ENCODE peak calls at places on chromosomes 16 and 17, in nine cellular contexts. S is HL-60; G is effector memory CD4-positive, alpha-beta T cell; N is stimulated activated CD8-positive, alpha-beta memory T cell treated with anti-CD3 and anti-CD28 coated beads, Interleukin-7, amount 100 ng/mL, for 1 hour; W is stomach; L is psoas muscle; Z is NB4; I is GM04504; C is GM04503. E is an unnamed sample.

GRCh38 chr17:14203392-14203791 is 33.3 kb downstream of the CDRT15 start:
- DNase-seq in S (no peak), I (no peak), C (no peak), Z (no peak), G (no peak), N (no peak), W (no peak), L (no peak), E (peak; percentile 10)

GRCh38 chr17:57425903-57426574 is 169.7 kb downstream of the MSI2 start:
- DNase-seq in S (no peak), I (no peak), G (no peak), W (no peak), C (no peak), N (no peak), Z (no peak), L (no peak), E (no peak)

GRCh38 chr16:3728424-3729160 is 11.3 kb upstream of the TRAP1 start:
- DNase-seq in I (no peak), N (no peak), S (no peak), W (no peak), G (no peak), C (no peak), Z (no peak), L (no peak), E (no peak)

GRCh38 chr17:75753514-75754377 is 11.2 kb downstream of the GALK1 start:
- DNase-seq in G (peak; percentile 53), W (peak; percentile 51), I (no peak), N (peak; percentile 45), C (no peak), S (peak; percentile 78), L (peak; percentile 78), Z (peak; percentile 80), E (no peak)

GRCh38 chr17:77737442-77738265 is 220.8 kb upstream of the TNRC6C start:
- DNase-seq in I (no peak), L (no peak), G (no peak), N (no peak), C (no peak), S (no peak), W (peak; percentile 16), Z (no peak), E (no peak)

GRCh38 chr17:71203953-71204352 is 916.9 kb upstream of the SOX9 start:
- DNase-seq in G (no peak), S (no peak), C (no peak), W (no peak), L (no peak), I (no peak), N (no peak), Z (no peak), E (no peak)

GRCh38 chr16:22699356-22699755 is 114.6 kb upstream of the HS3ST2 start:
- DNase-seq in Z (no peak), L (no peak), C (no peak), W (no peak), S (no peak), N (no peak), I (no peak), G (no peak), E (no peak)

GRCh38 chr17:56978441-56979090 is 635 bp downstream of the SCPEP1 start:
- DNase-seq in L (no peak), Z (peak; percentile 66), S (no peak), W (no peak), I (no peak), C (no peak), G (no peak), N (no peak), E (no peak)

GRCh38 chr17:63434951-63435571 is 11.0 kb downstream of the CYB561 start:
- DNase-seq in S (no peak), N (no peak), Z (peak; percentile 74), L (peak; percentile 70), G (peak; percentile 45), C (no peak), W (peak; percentile 96), I (peak; percentile 29), E (no peak)

GRCh38 chr16:79269211-79269863 is 331.2 kb downstream of the MAF start:
- DNase-seq in L (no peak), Z (no peak), W (no peak), G (no peak), N (no peak), S (no peak), C (no peak), I (no peak), E (no peak)

GRCh38 chr16:77171750-77172635 is 19.0 kb upstream of the MON1B start:
- DNase-seq in G (no peak), I (peak; percentile 33), L (no peak), Z (peak; percentile 69), C (no peak), W (no peak), S (peak; percentile 21), N (no peak), E (peak; percentile 60)

GRCh38 chr17:19652595-19652994 is 4.0 kb downstream of the ALDH3A2 start:
- DNase-seq in Z (no peak), G (no peak), S (no peak), L (no peak), W (peak; percentile 37), C (no peak), I (no peak), N (no peak), E (no peak)

GRCh38 chr17:67578058-67578457 is 139.7 kb upstream of the NOL11 start:
- DNase-seq in G (no peak), N (no peak), W (no peak), I (no peak), S (no peak), Z (no peak), C (no peak), L (no peak), E (no peak)

GRCh38 chr17:59899099-59899498 is 6.2 kb downstream of the RPS6KB1 start:
- DNase-seq in N (no peak), Z (no peak), C (no peak), S (peak; percentile 43), W (no peak), G (no peak), I (peak; percentile 17), L (no peak), E (no peak)

GRCh38 chr17:49748223-49748622 is 15.7 kb downstream of the FAM117A start:
- DNase-seq in W (no peak), C (no peak), S (no peak), G (peak; percentile 50), I (no peak), Z (no peak), L (no peak), N (no peak), E (no peak)

GRCh38 chr17:78242024-78242742 is 10.8 kb downstream of the TMEM235 start:
- DNase-seq in L (no peak), W (no peak), Z (peak; percentile 92), I (no peak), N (no peak), C (no peak), G (no peak), S (no peak), E (no peak)

GRCh38 chr17:20010099-20010863 is 1.1 kb downstream of the SPECC1 start:
- DNase-seq in Z (peak; percentile 76), I (no peak), G (no peak), C (no peak), L (no peak), S (no peak), N (no peak), W (peak; percentile 45), E (peak; percentile 79)

GRCh38 chr17:27155866-27156265 is 138.0 kb upstream of the WSB1 start:
- DNase-seq in L (no peak), N (no peak), Z (no peak), I (no peak), W (no peak), S (no peak), C (no peak), G (no peak), E (no peak)

GRCh38 chr16:47377156-47377555 is 83.7 kb downstream of the ITFG1 start:
- DNase-seq in L (no peak), C (no peak), I (no peak), G (no peak), N (no peak), S (no peak), W (no peak), Z (no peak), E (no peak)

GRCh38 chr17:7673239-7673638 is 14.1 kb downstream of the TP53 start:
- DNase-seq in W (peak; percentile 31), N (no peak), S (no peak), C (no peak), G (no peak), L (no peak), Z (peak; percentile 52), I (no peak), E (no peak)

GRCh38 chr17:73887739-73888138 is 243.5 kb upstream of the SDK2 start:
- DNase-seq in Z (no peak), S (no peak), G (no peak), W (no peak), N (no peak), L (no peak), I (no peak), C (no peak), E (no peak)

GRCh38 chr16:68071547-68071901 is 13.6 kb upstream of the NFATC3 start:
- DNase-seq in W (no peak), I (no peak), N (no peak), Z (no peak), G (no peak), S (no peak), C (no peak), L (no peak), E (no peak)

GRCh38 chr16:56340416-56340815 is 84.9 kb downstream of the AMFR start:
- DNase-seq in S (no peak), Z (no peak), N (no peak), C (no peak), W (no peak), G (no peak), I (no peak), L (no peak), E (no peak)

GRCh38 chr17:33756021-33756420 is 462.9 kb upstream of the ASIC2 start:
- DNase-seq in L (no peak), Z (no peak), C (no peak), N (no peak), S (no peak), G (no peak), W (no peak), I (no peak), E (no peak)

GRCh38 chr16:86602521-86602920 is 24.2 kb downstream of the FOXL1 start:
- DNase-seq in N (no peak), Z (no peak), W (no peak), G (no peak), I (no peak), S (no peak), L (no peak), C (no peak), E (no peak)

GRCh38 chr16:88856122-88856827 is 472 bp downstream of the GALNS start:
- DNase-seq in W (no peak), I (no peak), G (peak; percentile 6), S (peak; percentile 24), L (peak; percentile 38), C (no peak), N (no peak), Z (no peak), E (no peak)

E was measured in SW 1271.